ENCODE peak calls at places on chromosome 1, in ten cellular contexts. X is cardiac muscle cell, J is BJ, F is ascending aorta, Y is omental fat pad, M is GM20000, Q is tibial nerve, P is bronchial epithelial cell, L is neural crest cell, W is GM23338. S is an unnamed sample.

GRCh38 chr1:19311503-19311930 is 427 bp downstream of the AKR7A2 start:
- DNase-seq in X (no peak), J (no peak), F (no peak), Y (no peak), M (peak), Q (no peak), P (no peak), L (no peak), W (no peak), S (no peak)

GRCh38 chr1:155942578-155943141 is 1.2 kb downstream of the RXFP4 start:
- DNase-seq in X (no peak), J (no peak), F (no peak), Y (no peak), M (no peak), Q (no peak), P (no peak), L (no peak), W (no peak), S (no peak)

GRCh38 chr1:158998781-158999161 is 10.9 kb upstream of the IFI16 start:
- DNase-seq in X (peak), J (peak), F (no peak), Y (no peak), M (peak), Q (peak), P (peak), L (peak), W (peak), S (peak)

GRCh38 chr1:234231061-234231892 is 142.0 kb upstream of the COA6 start:
- DNase-seq in X (no peak), J (no peak), F (no peak), Y (no peak), M (peak), Q (no peak), P (no peak), L (no peak), W (peak), S (no peak)

GRCh38 chr1:35642472-35642955 is 1.2 kb upstream of the PSMB2 start:
- DNase-seq in X (no peak), J (no peak), F (no peak), Y (no peak), M (no peak), Q (no peak), P (no peak), L (no peak), W (no peak), S (peak)

GRCh38 chr1:30377230-30378022 is 346.0 kb downstream of the MATN1 start:
- DNase-seq in X (no peak), J (no peak), F (no peak), Y (no peak), M (no peak), Q (no peak), P (no peak), L (no peak), W (no peak), S (no peak)

GRCh38 chr1:167529829-167530474 is 11.6 kb upstream of the CD247 start:
- DNase-seq in X (no peak), J (no peak), F (no peak), Y (no peak), M (no peak), Q (no peak), P (no peak), L (no peak), W (no peak), S (no peak)

GRCh38 chr1:116254776-116255175 is 118.3 kb upstream of the ATP1A1 start:
- DNase-seq in X (no peak), J (no peak), F (no peak), Y (no peak), M (no peak), Q (no peak), P (peak), L (no peak), W (no peak), S (no peak)

GRCh38 chr1:230643887-230644286 is 1.6 kb downstream of the COG2 start:
- DNase-seq in X (no peak), J (no peak), F (no peak), Y (no peak), M (peak), Q (no peak), P (no peak), L (no peak), W (no peak), S (peak)

GRCh38 chr1:10941891-10942541 is 70.4 kb upstream of the TARDBP start:
- DNase-seq in X (peak), J (no peak), F (no peak), Y (peak), M (peak), Q (peak), P (no peak), L (peak), W (peak), S (peak)

GRCh38 chr1:60129916-60130315 is 56.3 kb upstream of the C1orf87 start:
- DNase-seq in X (no peak), J (no peak), F (no peak), Y (no peak), M (no peak), Q (no peak), P (no peak), L (no peak), W (peak), S (no peak)

GRCh38 chr1:28507646-28508434 is 2.0 kb downstream of the RCC1 start:
- DNase-seq in X (no peak), J (no peak), F (no peak), Y (no peak), M (no peak), Q (no peak), P (no peak), L (no peak), W (no peak), S (peak)

GRCh38 chr1:23369335-23370013 is at the start of gene ZNF436:
- DNase-seq in X (peak), J (no peak), F (no peak), Y (peak), M (peak), Q (peak), P (peak), L (no peak), W (peak), S (peak)

GRCh38 chr1:86156571-86157455 is at the start of gene COL24A1:
- DNase-seq in X (peak), J (no peak), F (no peak), Y (no peak), M (peak), Q (peak), P (peak), L (peak), W (peak), S (peak)

GRCh38 chr1:37762516-37762915 is 2.4 kb downstream of the EPHA10 start:
- DNase-seq in X (no peak), J (no peak), F (no peak), Y (no peak), M (no peak), Q (no peak), P (no peak), L (no peak), W (no peak), S (no peak)

GRCh38 chr1:234989019-234989418 is 139.6 kb downstream of the TOMM20 start:
- DNase-seq in X (no peak), J (no peak), F (no peak), Y (no peak), M (no peak), Q (no peak), P (no peak), L (no peak), W (no peak), S (peak)

GRCh38 chr1:247089616-247090375 is 11.2 kb upstream of the ZNF670 start:
- DNase-seq in X (no peak), J (no peak), F (no peak), Y (no peak), M (no peak), Q (no peak), P (no peak), L (no peak), W (peak), S (no peak)

GRCh38 chr1:235136111-235136510 is 7.5 kb upstream of the TOMM20 start:
- DNase-seq in X (no peak), J (no peak), F (no peak), Y (no peak), M (no peak), Q (no peak), P (no peak), L (no peak), W (no peak), S (no peak)

GRCh38 chr1:64043328-64043727 is 160.1 kb upstream of the UBE2U start:
- DNase-seq in X (no peak), J (no peak), F (no peak), Y (no peak), M (no peak), Q (no peak), P (no peak), L (no peak), W (no peak), S (no peak)

GRCh38 chr1:119646521-119647227 is 1.4 kb downstream of the ZNF697 start:
- DNase-seq in X (no peak), J (no peak), F (no peak), Y (no peak), M (no peak), Q (no peak), P (peak), L (no peak), W (no peak), S (peak)

GRCh38 chr1:159918918-159919195 is 6.5 kb downstream of the TAGLN2 start:
- DNase-seq in X (no peak), J (no peak), F (no peak), Y (no peak), M (no peak), Q (no peak), P (no peak), L (no peak), W (no peak), S (no peak)

GRCh38 chr1:9797049-9797448 is 26.7 kb downstream of the CLSTN1 start:
- DNase-seq in X (no peak), J (no peak), F (no peak), Y (no peak), M (no peak), Q (no peak), P (no peak), L (no peak), W (no peak), S (no peak)

GRCh38 chr1:9794081-9794480 is 29.7 kb downstream of the CLSTN1 start:
- DNase-seq in X (no peak), J (no peak), F (no peak), Y (no peak), M (no peak), Q (no peak), P (no peak), L (no peak), W (no peak), S (no peak)

GRCh38 chr1:9787702-9788101 is 36.1 kb downstream of the CLSTN1 start:
- DNase-seq in X (no peak), J (no peak), F (no peak), Y (no peak), M (peak), Q (no peak), P (no peak), L (no peak), W (no peak), S (peak)

GRCh38 chr1:9793291-9793690 is 30.5 kb downstream of the CLSTN1 start:
- DNase-seq in X (no peak), J (no peak), F (no peak), Y (no peak), M (no peak), Q (no peak), P (no peak), L (no peak), W (no peak), S (no peak)

DNA sequence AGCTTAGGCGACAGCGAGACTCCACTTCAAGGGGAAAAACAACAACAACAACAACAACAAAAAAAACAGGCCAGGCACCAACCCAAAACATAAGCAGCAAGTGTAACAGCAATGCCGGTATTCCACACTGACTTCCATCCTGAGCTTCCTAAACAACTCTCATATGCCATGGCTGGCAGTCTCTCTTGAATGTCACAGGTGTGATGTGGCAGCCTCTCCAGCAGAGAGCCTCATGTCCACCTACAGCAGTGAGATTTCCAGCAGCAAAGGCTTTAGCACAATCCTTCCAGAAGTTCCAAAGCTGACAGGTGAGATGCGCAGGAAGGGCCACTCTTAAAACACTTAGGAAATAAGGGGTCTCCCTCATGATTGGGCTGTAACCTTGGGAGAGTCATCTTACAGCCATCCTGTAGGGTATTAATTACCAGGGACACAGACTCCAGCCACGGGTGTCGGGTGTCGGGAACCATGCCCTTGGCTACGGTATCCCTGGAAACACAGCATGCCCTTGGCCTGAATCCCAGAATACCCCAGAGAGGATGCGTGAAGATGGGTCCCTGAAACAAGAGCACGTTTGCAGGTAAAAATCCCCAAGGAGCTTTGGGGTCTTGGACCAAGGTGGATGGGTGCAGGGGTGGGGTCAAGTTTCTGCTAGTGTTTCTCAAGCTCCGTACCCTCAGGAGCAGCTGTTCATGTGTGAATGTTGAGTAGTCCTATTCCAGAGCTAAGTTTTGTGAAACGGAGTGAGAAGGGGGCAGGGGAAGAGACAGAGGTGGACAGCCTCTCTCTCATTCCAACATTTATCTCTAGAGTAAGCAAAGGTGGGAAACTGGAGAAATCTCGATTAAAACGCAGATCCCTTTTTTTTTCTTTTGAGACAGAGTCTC is 31.4 kb downstream of the CLSTN1 start:
- DNase-seq in X (peak), J (no peak), F (no peak), Y (no peak), M (no peak), Q (no peak), P (no peak), L (no peak), W (peak), S (no peak)
- TF ChIP-seq CTCF in X (no peak), J (no peak), F (no peak), Y (no peak), M (no peak), Q (no peak), P (no peak), L (no peak), W (peak), S (no peak)

GRCh38 chr1:212293579-212293978 is 8.4 kb downstream of the PPP2R5A start:
- DNase-seq in X (peak), J (no peak), F (no peak), Y (no peak), M (no peak), Q (no peak), P (no peak), L (no peak), W (peak), S (no peak)
- TF ChIP-seq CTCF in X (peak), J (peak), F (no peak), Y (no peak), M (no peak), Q (no peak), P (no peak), L (peak), W (peak), S (no peak)

GRCh38 chr1:33735624-33736023 is 128.3 kb upstream of the HMGB4 start:
- DNase-seq in X (peak), J (no peak), F (no peak), Y (no peak), M (no peak), Q (no peak), P (peak), L (no peak), W (peak), S (no peak)
- TF ChIP-seq CTCF in X (no peak), J (peak), F (peak), Y (no peak), M (no peak), Q (no peak), P (no peak), L (peak), W (no peak), S (no peak)

GRCh38 chr1:97196825-97197516 is 475.4 kb downstream of the PTBP2 start:
- DNase-seq in X (no peak), J (no peak), F (no peak), Y (no peak), M (peak), Q (no peak), P (no peak), L (no peak), W (no peak), S (no peak)

GRCh38 chr1:97190326-97190725 is 468.7 kb downstream of the PTBP2 start:
- DNase-seq in X (no peak), J (no peak), F (no peak), Y (no peak), M (no peak), Q (no peak), P (peak), L (no peak), W (no peak), S (no peak)

DNA sequence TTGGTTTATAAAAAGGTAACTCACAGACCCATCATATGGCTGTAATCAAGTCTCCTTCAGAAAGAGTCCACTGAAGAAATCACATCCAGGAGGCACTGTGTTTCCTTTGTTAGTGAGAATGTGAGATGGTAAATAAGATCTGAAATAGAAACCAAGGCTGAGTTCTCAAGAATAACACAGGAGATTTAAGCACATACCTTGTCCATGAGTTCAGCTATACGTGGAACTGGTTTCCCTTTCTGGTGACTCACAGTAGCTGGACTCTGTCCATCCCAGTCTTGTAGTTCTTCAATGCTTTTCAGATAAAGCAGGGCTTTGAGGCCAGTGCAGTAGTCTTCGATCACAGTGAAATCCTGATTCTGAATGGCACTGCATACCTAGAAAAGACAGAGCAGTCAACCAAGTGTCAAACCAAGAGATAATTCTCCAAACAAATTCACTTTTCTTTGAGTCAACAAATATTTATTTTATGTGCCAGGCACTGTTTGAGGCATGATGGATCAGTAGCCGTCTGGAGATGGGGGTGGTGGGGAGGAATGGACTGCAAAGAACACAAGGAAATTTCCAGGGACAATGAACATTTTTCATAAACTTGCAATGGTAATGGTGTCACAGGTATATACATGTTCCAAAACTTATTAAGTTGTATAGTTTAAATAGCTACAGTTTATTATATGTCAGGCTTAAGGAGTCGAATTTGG is 471.4 kb downstream of the PTBP2 start:
- DNase-seq in X (no peak), J (peak), F (no peak), Y (no peak), M (no peak), Q (no peak), P (peak), L (no peak), W (no peak), S (no peak)
- TF ChIP-seq CTCF in X (no peak), J (peak), F (no peak), Y (no peak), M (no peak), Q (no peak), P (peak), L (no peak), W (no peak), S (no peak)

DNA sequence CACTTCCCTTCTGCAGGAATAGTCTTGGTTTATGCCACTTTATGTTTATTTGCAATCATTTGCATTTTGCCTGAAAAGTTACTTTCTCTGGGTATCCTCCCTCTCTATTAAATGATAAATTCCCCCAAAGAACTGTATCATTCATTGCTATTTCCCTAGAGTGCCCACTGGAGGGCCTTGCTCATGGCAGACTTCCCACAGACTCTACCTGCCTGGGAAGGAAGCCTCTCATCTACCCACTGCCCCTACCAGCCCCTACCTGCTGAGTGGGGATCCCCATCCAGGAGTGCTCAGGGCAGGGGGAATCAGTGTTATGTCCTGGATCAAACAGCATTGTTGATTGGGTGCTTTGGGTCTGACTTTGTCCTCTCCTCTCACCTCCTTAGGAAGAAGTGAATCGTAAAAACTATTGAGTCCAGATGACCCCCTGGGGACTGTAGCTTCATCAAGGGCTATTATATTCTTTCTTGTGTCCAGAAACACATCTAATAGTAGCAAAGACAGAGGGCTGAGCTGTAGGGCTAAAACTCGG is 6.8 kb upstream of the LRRN2 start:
- DNase-seq in X (no peak), J (no peak), F (no peak), Y (no peak), M (no peak), Q (no peak), P (no peak), L (no peak), W (peak), S (no peak)
- TF ChIP-seq CTCF in X (no peak), J (no peak), F (no peak), Y (no peak), M (no peak), Q (no peak), P (no peak), L (peak), W (peak), S (no peak)

GRCh38 chr1:8165595-8166360 is 139.7 kb upstream of the ERRFI1 start:
- DNase-seq in X (no peak), J (no peak), F (no peak), Y (no peak), M (no peak), Q (no peak), P (no peak), L (no peak), W (peak), S (peak)
- TF ChIP-seq CTCF in X (peak), J (no peak), F (no peak), Y (no peak), M (no peak), Q (no peak), P (peak), L (peak), W (peak), S (no peak)

GRCh38 chr1:9271268-9271667 is 21.4 kb upstream of the SPSB1 start:
- DNase-seq in X (peak), J (no peak), F (no peak), Y (no peak), M (no peak), Q (no peak), P (no peak), L (no peak), W (no peak), S (no peak)
- TF ChIP-seq CTCF in X (no peak), J (no peak), F (no peak), Y (no peak), M (no peak), Q (no peak), P (no peak), L (no peak), W (no peak), S (no peak)

GRCh38 chr1:66271216-66271903 is 262.6 kb upstream of the SGIP1 start:
- DNase-seq in X (peak), J (peak), F (peak), Y (peak), M (peak), Q (peak), P (peak), L (peak), W (peak), S (peak)
- TF ChIP-seq CTCF in X (no peak), J (no peak), F (no peak), Y (no peak), M (no peak), Q (no peak), P (no peak), L (no peak), W (no peak), S (no peak)

DNA sequence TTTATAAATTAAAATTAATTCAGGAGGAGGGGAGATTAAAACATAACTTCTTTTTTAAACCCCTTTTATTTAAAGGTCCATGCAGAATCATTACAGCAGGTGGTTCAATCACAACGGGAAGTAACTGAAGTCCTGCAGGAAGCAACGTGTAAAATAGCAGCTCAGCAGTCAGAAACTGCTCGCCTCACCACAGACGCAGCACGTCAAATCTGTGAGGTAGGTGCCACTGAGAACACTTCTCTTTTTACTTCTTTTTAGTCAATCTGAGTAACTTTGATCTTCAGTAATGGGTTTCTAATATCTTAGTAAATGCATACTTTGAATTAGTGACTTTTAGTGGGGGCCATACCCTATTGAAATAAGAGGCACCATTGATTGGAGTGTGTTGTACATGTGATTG is 87.0 kb downstream of the CEP350 start:
- DNase-seq in X (no peak), J (no peak), F (no peak), Y (no peak), M (no peak), Q (no peak), P (no peak), L (no peak), W (no peak), S (no peak)
- TF ChIP-seq CTCF in X (no peak), J (no peak), F (no peak), Y (no peak), M (no peak), Q (no peak), P (no peak), L (no peak), W (no peak), S (no peak)

S was measured in activated CD8-positive, alpha-beta T cell treated with anti-CD3 and anti-CD28 coated beads for 36 hours.